ENCODE peak calls at places on chromosomes 16 and 17, in ten cellular contexts. One of them, this sample, is unnamed.

GRCh38 chr17:6752068-6752909 is 3.6 kb upstream of the XAF1 start:
- DNase-seq in AG04450: peak; percentile 98
- DNase-seq in activated naive CD4-positive, alpha-beta T cell treated with anti-CD3 and anti-CD28 coated beads for 36 hours: no peak
- DNase-seq in NCI-H510A treated with DMSO at 0.1 percent for 48 hours: no peak
- DNase-seq in left lung: no peak
- DNase-seq in mesothelial cell of epicardium: no peak
- DNase-seq in T-helper 1 cell: no peak
- DNase-seq in DND-41: peak; percentile 24
- DNase-seq in NCI-H146: no peak
- DNase-seq in Caco-2: no peak
- DNase-seq in this sample: no peak

GRCh38 chr17:489758-490329 is 137.2 kb upstream of the RPH3AL start:
- DNase-seq in mesothelial cell of epicardium: peak; percentile 45
- DNase-seq in AG04450: no peak
- DNase-seq in NCI-H146: no peak
- DNase-seq in NCI-H510A treated with DMSO at 0.1 percent for 48 hours: no peak
- DNase-seq in T-helper 1 cell: peak; percentile 43
- DNase-seq in Caco-2: no peak
- DNase-seq in DND-41: peak; percentile 90
- DNase-seq in left lung: peak; percentile 90
- DNase-seq in activated naive CD4-positive, alpha-beta T cell treated with anti-CD3 and anti-CD28 coated beads for 36 hours: peak; percentile 86
- DNase-seq in this sample: peak; percentile 60

GRCh38 chr17:39740357-39741111 is 2.8 kb downstream of the GRB7 start:
- DNase-seq in activated naive CD4-positive, alpha-beta T cell treated with anti-CD3 and anti-CD28 coated beads for 36 hours: peak; percentile 49
- DNase-seq in NCI-H146: no peak
- DNase-seq in AG04450: no peak
- DNase-seq in NCI-H510A treated with DMSO at 0.1 percent for 48 hours: peak; percentile 25
- DNase-seq in left lung: no peak
- DNase-seq in Caco-2: no peak
- DNase-seq in T-helper 1 cell: no peak
- DNase-seq in mesothelial cell of epicardium: peak; percentile 53
- DNase-seq in DND-41: no peak
- DNase-seq in this sample: no peak

GRCh38 chr16:64615647-64616280 is 506.1 kb downstream of the CDH11 start:
- DNase-seq in Caco-2: no peak
- DNase-seq in T-helper 1 cell: no peak
- DNase-seq in activated naive CD4-positive, alpha-beta T cell treated with anti-CD3 and anti-CD28 coated beads for 36 hours: no peak
- DNase-seq in NCI-H510A treated with DMSO at 0.1 percent for 48 hours: peak; percentile 35
- DNase-seq in mesothelial cell of epicardium: peak; percentile 39
- DNase-seq in NCI-H146: peak; percentile 24
- DNase-seq in DND-41: no peak
- DNase-seq in AG04450: no peak
- DNase-seq in left lung: peak; percentile 43
- DNase-seq in this sample: no peak

GRCh38 chr16:11801481-11802021 is 4.5 kb upstream of the ZC3H7A start:
- DNase-seq in NCI-H510A treated with DMSO at 0.1 percent for 48 hours: no peak
- DNase-seq in NCI-H146: no peak
- DNase-seq in left lung: no peak
- DNase-seq in Caco-2: no peak
- DNase-seq in activated naive CD4-positive, alpha-beta T cell treated with anti-CD3 and anti-CD28 coated beads for 36 hours: no peak
- DNase-seq in mesothelial cell of epicardium: no peak
- DNase-seq in DND-41: no peak
- DNase-seq in T-helper 1 cell: no peak
- DNase-seq in AG04450: no peak
- DNase-seq in this sample: no peak

GRCh38 chr16:81445926-81446317 is 1.3 kb downstream of the CMIP start:
- DNase-seq in left lung: no peak
- DNase-seq in NCI-H510A treated with DMSO at 0.1 percent for 48 hours: no peak
- DNase-seq in NCI-H146: no peak
- DNase-seq in DND-41: no peak
- DNase-seq in mesothelial cell of epicardium: no peak
- DNase-seq in Caco-2: no peak
- DNase-seq in AG04450: no peak
- DNase-seq in activated naive CD4-positive, alpha-beta T cell treated with anti-CD3 and anti-CD28 coated beads for 36 hours: no peak
- DNase-seq in T-helper 1 cell: no peak
- DNase-seq in this sample: no peak

GRCh38 chr17:50110591-50111349 is 15.6 kb downstream of the PDK2 start:
- DNase-seq in left lung: peak; percentile 71
- DNase-seq in NCI-H510A treated with DMSO at 0.1 percent for 48 hours: no peak
- DNase-seq in Caco-2: peak; percentile 47
- DNase-seq in DND-41: no peak
- DNase-seq in mesothelial cell of epicardium: no peak
- DNase-seq in AG04450: no peak
- DNase-seq in activated naive CD4-positive, alpha-beta T cell treated with anti-CD3 and anti-CD28 coated beads for 36 hours: no peak
- DNase-seq in NCI-H146: no peak
- DNase-seq in T-helper 1 cell: no peak
- DNase-seq in this sample: no peak

GRCh38 chr17:37476431-37477130 is 13.1 kb upstream of the DUSP14 start:
- DNase-seq in Caco-2: peak; percentile 76
- DNase-seq in left lung: no peak
- DNase-seq in NCI-H146: no peak
- DNase-seq in mesothelial cell of epicardium: no peak
- DNase-seq in DND-41: no peak
- DNase-seq in NCI-H510A treated with DMSO at 0.1 percent for 48 hours: no peak
- DNase-seq in T-helper 1 cell: no peak
- DNase-seq in AG04450: no peak
- DNase-seq in activated naive CD4-positive, alpha-beta T cell treated with anti-CD3 and anti-CD28 coated beads for 36 hours: no peak
- DNase-seq in this sample: no peak

GRCh38 chr16:5066511-5066910 is 755 bp upstream of the C16orf89 start:
- DNase-seq in mesothelial cell of epicardium: no peak
- DNase-seq in NCI-H146: no peak
- DNase-seq in Caco-2: no peak
- DNase-seq in activated naive CD4-positive, alpha-beta T cell treated with anti-CD3 and anti-CD28 coated beads for 36 hours: no peak
- DNase-seq in left lung: no peak
- DNase-seq in DND-41: no peak
- DNase-seq in NCI-H510A treated with DMSO at 0.1 percent for 48 hours: no peak
- DNase-seq in AG04450: no peak
- DNase-seq in T-helper 1 cell: no peak
- DNase-seq in this sample: no peak

GRCh38 chr16:67661101-67661661 is 421 bp downstream of the PARD6A start:
- DNase-seq in left lung: peak; percentile 81
- DNase-seq in T-helper 1 cell: no peak
- DNase-seq in AG04450: no peak
- DNase-seq in NCI-H146: no peak
- DNase-seq in DND-41: no peak
- DNase-seq in mesothelial cell of epicardium: peak; percentile 62
- DNase-seq in activated naive CD4-positive, alpha-beta T cell treated with anti-CD3 and anti-CD28 coated beads for 36 hours: peak; percentile 39
- DNase-seq in Caco-2: peak; percentile 69
- DNase-seq in NCI-H510A treated with DMSO at 0.1 percent for 48 hours: peak; percentile 52
- DNase-seq in this sample: no peak

GRCh38 chr17:47812146-47812920 is 9.3 kb downstream of the OSBPL7 start:
- DNase-seq in NCI-H146: no peak
- DNase-seq in left lung: no peak
- DNase-seq in Caco-2: peak; percentile 43
- DNase-seq in NCI-H510A treated with DMSO at 0.1 percent for 48 hours: no peak
- DNase-seq in AG04450: no peak
- DNase-seq in DND-41: no peak
- DNase-seq in T-helper 1 cell: no peak
- DNase-seq in mesothelial cell of epicardium: no peak
- DNase-seq in activated naive CD4-positive, alpha-beta T cell treated with anti-CD3 and anti-CD28 coated beads for 36 hours: no peak
- DNase-seq in this sample: no peak

GRCh38 chr17:35460354-35460851 is 11.8 kb upstream of the SLFN13 start:
- DNase-seq in AG04450: no peak
- DNase-seq in left lung: peak; percentile 93
- DNase-seq in NCI-H510A treated with DMSO at 0.1 percent for 48 hours: peak; percentile 61
- DNase-seq in T-helper 1 cell: peak; percentile 65
- DNase-seq in mesothelial cell of epicardium: no peak
- DNase-seq in NCI-H146: peak; percentile 60
- DNase-seq in activated naive CD4-positive, alpha-beta T cell treated with anti-CD3 and anti-CD28 coated beads for 36 hours: peak; percentile 58
- DNase-seq in DND-41: no peak
- DNase-seq in Caco-2: peak; percentile 86
- DNase-seq in this sample: peak; percentile 72

GRCh38 chr17:39653662-39654331 is 11.4 kb upstream of the TCAP start:
- DNase-seq in Caco-2: no peak
- DNase-seq in DND-41: peak; percentile 76
- DNase-seq in NCI-H510A treated with DMSO at 0.1 percent for 48 hours: peak; percentile 53
- DNase-seq in NCI-H146: peak; percentile 32
- DNase-seq in activated naive CD4-positive, alpha-beta T cell treated with anti-CD3 and anti-CD28 coated beads for 36 hours: peak; percentile 92
- DNase-seq in T-helper 1 cell: peak; percentile 74
- DNase-seq in mesothelial cell of epicardium: peak; percentile 60
- DNase-seq in left lung: no peak
- DNase-seq in AG04450: no peak
- DNase-seq in this sample: peak; percentile 85

GRCh38 chr17:78362671-78363070 is 2.8 kb upstream of the SOCS3 start:
- DNase-seq in NCI-H146: no peak
- DNase-seq in activated naive CD4-positive, alpha-beta T cell treated with anti-CD3 and anti-CD28 coated beads for 36 hours: no peak
- DNase-seq in mesothelial cell of epicardium: no peak
- DNase-seq in NCI-H510A treated with DMSO at 0.1 percent for 48 hours: no peak
- DNase-seq in Caco-2: no peak
- DNase-seq in AG04450: no peak
- DNase-seq in left lung: no peak
- DNase-seq in T-helper 1 cell: no peak
- DNase-seq in DND-41: no peak
- DNase-seq in this sample: no peak

GRCh38 chr17:44788139-44788538 is 29.4 kb downstream of the ADAM11 start:
- DNase-seq in AG04450: no peak
- DNase-seq in DND-41: no peak
- DNase-seq in NCI-H146: no peak
- DNase-seq in Caco-2: no peak
- DNase-seq in T-helper 1 cell: no peak
- DNase-seq in mesothelial cell of epicardium: no peak
- DNase-seq in left lung: peak; percentile 43
- DNase-seq in activated naive CD4-positive, alpha-beta T cell treated with anti-CD3 and anti-CD28 coated beads for 36 hours: no peak
- DNase-seq in NCI-H510A treated with DMSO at 0.1 percent for 48 hours: no peak
- DNase-seq in this sample: no peak

GRCh38 chr17:18020971-18021370 is 18.0 kb downstream of the ATPAF2 start:
- DNase-seq in NCI-H146: no peak
- DNase-seq in T-helper 1 cell: no peak
- DNase-seq in left lung: no peak
- DNase-seq in NCI-H510A treated with DMSO at 0.1 percent for 48 hours: no peak
- DNase-seq in mesothelial cell of epicardium: no peak
- DNase-seq in activated naive CD4-positive, alpha-beta T cell treated with anti-CD3 and anti-CD28 coated beads for 36 hours: no peak
- DNase-seq in AG04450: no peak
- DNase-seq in DND-41: no peak
- DNase-seq in Caco-2: no peak
- DNase-seq in this sample: no peak

GRCh38 chr17:79326814-79327213 is 252.2 kb downstream of the ENGASE start:
- DNase-seq in NCI-H510A treated with DMSO at 0.1 percent for 48 hours: no peak
- DNase-seq in NCI-H146: no peak
- DNase-seq in DND-41: no peak
- DNase-seq in AG04450: no peak
- DNase-seq in T-helper 1 cell: no peak
- DNase-seq in mesothelial cell of epicardium: no peak
- DNase-seq in activated naive CD4-positive, alpha-beta T cell treated with anti-CD3 and anti-CD28 coated beads for 36 hours: no peak
- DNase-seq in Caco-2: no peak
- DNase-seq in left lung: no peak
- DNase-seq in this sample: no peak

GRCh38 chr17:79771276-79771675 is 6.7 kb upstream of the CBX2 start:
- DNase-seq in NCI-H146: no peak
- DNase-seq in T-helper 1 cell: no peak
- DNase-seq in mesothelial cell of epicardium: no peak
- DNase-seq in NCI-H510A treated with DMSO at 0.1 percent for 48 hours: no peak
- DNase-seq in activated naive CD4-positive, alpha-beta T cell treated with anti-CD3 and anti-CD28 coated beads for 36 hours: no peak
- DNase-seq in Caco-2: no peak
- DNase-seq in AG04450: no peak
- DNase-seq in left lung: no peak
- DNase-seq in DND-41: no peak
- DNase-seq in this sample: no peak

GRCh38 chr17:75588546-75589016 is 981 bp downstream of the MYO15B start:
- DNase-seq in T-helper 1 cell: no peak
- DNase-seq in mesothelial cell of epicardium: no peak
- DNase-seq in left lung: peak; percentile 88
- DNase-seq in Caco-2: no peak
- DNase-seq in activated naive CD4-positive, alpha-beta T cell treated with anti-CD3 and anti-CD28 coated beads for 36 hours: peak; percentile 20
- DNase-seq in AG04450: no peak
- DNase-seq in NCI-H510A treated with DMSO at 0.1 percent for 48 hours: no peak
- DNase-seq in NCI-H146: no peak
- DNase-seq in DND-41: no peak
- DNase-seq in this sample: no peak

GRCh38 chr16:54954220-54954619 is 23.6 kb downstream of the IRX5 start:
- DNase-seq in left lung: no peak
- DNase-seq in AG04450: no peak
- DNase-seq in DND-41: no peak
- DNase-seq in Caco-2: no peak
- DNase-seq in activated naive CD4-positive, alpha-beta T cell treated with anti-CD3 and anti-CD28 coated beads for 36 hours: no peak
- DNase-seq in T-helper 1 cell: no peak
- DNase-seq in NCI-H146: no peak
- DNase-seq in NCI-H510A treated with DMSO at 0.1 percent for 48 hours: no peak
- DNase-seq in mesothelial cell of epicardium: no peak
- DNase-seq in this sample: no peak

GRCh38 chr17:49224198-49224996 is 6.2 kb downstream of the PHOSPHO1 start:
- DNase-seq in NCI-H146: peak; percentile 41
- DNase-seq in DND-41: no peak
- DNase-seq in AG04450: no peak
- DNase-seq in mesothelial cell of epicardium: peak; percentile 58
- DNase-seq in NCI-H510A treated with DMSO at 0.1 percent for 48 hours: peak; percentile 78
- DNase-seq in Caco-2: peak; percentile 81
- DNase-seq in T-helper 1 cell: peak; percentile 30
- DNase-seq in left lung: peak; percentile 90
- DNase-seq in activated naive CD4-positive, alpha-beta T cell treated with anti-CD3 and anti-CD28 coated beads for 36 hours: peak; percentile 60
- DNase-seq in this sample: peak; percentile 65

GRCh38 chr17:46193246-46193625 is at the start of gene KANSL1:
- DNase-seq in mesothelial cell of epicardium: peak; percentile 87
- DNase-seq in NCI-H510A treated with DMSO at 0.1 percent for 48 hours: peak; percentile 98
- DNase-seq in T-helper 1 cell: peak; percentile 89
- DNase-seq in Caco-2: peak; percentile 93
- DNase-seq in activated naive CD4-positive, alpha-beta T cell treated with anti-CD3 and anti-CD28 coated beads for 36 hours: peak; percentile 92
- DNase-seq in AG04450: peak; percentile 73
- DNase-seq in DND-41: peak; percentile 90
- DNase-seq in left lung: peak; percentile 96
- DNase-seq in NCI-H146: peak; percentile 91
- DNase-seq in this sample: peak; percentile 75

GRCh38 chr17:27352481-27353460 is 58.9 kb downstream of the WSB1 start:
- DNase-seq in AG04450: no peak
- DNase-seq in T-helper 1 cell: no peak
- DNase-seq in Caco-2: no peak
- DNase-seq in NCI-H510A treated with DMSO at 0.1 percent for 48 hours: no peak
- DNase-seq in DND-41: no peak
- DNase-seq in NCI-H146: peak; percentile 33
- DNase-seq in activated naive CD4-positive, alpha-beta T cell treated with anti-CD3 and anti-CD28 coated beads for 36 hours: no peak
- DNase-seq in mesothelial cell of epicardium: no peak
- DNase-seq in left lung: no peak
- DNase-seq in this sample: no peak

GRCh38 chr17:5297245-5297644 is 15.2 kb downstream of the RABEP1 start:
- DNase-seq in Caco-2: no peak
- DNase-seq in DND-41: no peak
- DNase-seq in T-helper 1 cell: no peak
- DNase-seq in activated naive CD4-positive, alpha-beta T cell treated with anti-CD3 and anti-CD28 coated beads for 36 hours: no peak
- DNase-seq in mesothelial cell of epicardium: no peak
- DNase-seq in left lung: no peak
- DNase-seq in AG04450: no peak
- DNase-seq in NCI-H146: no peak
- DNase-seq in NCI-H510A treated with DMSO at 0.1 percent for 48 hours: no peak
- DNase-seq in this sample: no peak

GRCh38 chr16:83513006-83513755 is 294.6 kb upstream of the HSBP1 start:
- DNase-seq in DND-41: no peak
- DNase-seq in Caco-2: no peak
- DNase-seq in NCI-H146: no peak
- DNase-seq in activated naive CD4-positive, alpha-beta T cell treated with anti-CD3 and anti-CD28 coated beads for 36 hours: peak; percentile 8
- DNase-seq in T-helper 1 cell: no peak
- DNase-seq in AG04450: no peak
- DNase-seq in left lung: no peak
- DNase-seq in mesothelial cell of epicardium: no peak
- DNase-seq in NCI-H510A treated with DMSO at 0.1 percent for 48 hours: no peak
- DNase-seq in this sample: no peak

GRCh38 chr17:75849304-75849695 is 5.1 kb upstream of the UNC13D start:
- DNase-seq in left lung: peak; percentile 55
- DNase-seq in NCI-H146: no peak
- DNase-seq in DND-41: no peak
- DNase-seq in T-helper 1 cell: no peak
- DNase-seq in AG04450: no peak
- DNase-seq in NCI-H510A treated with DMSO at 0.1 percent for 48 hours: no peak
- DNase-seq in Caco-2: no peak
- DNase-seq in mesothelial cell of epicardium: no peak
- DNase-seq in activated naive CD4-positive, alpha-beta T cell treated with anti-CD3 and anti-CD28 coated beads for 36 hours: no peak
- DNase-seq in this sample: no peak

GRCh38 chr17:81601525-81602120 is 35.3 kb downstream of the NPLOC4 start:
- DNase-seq in left lung: no peak
- DNase-seq in DND-41: peak; percentile 59
- DNase-seq in NCI-H146: peak; percentile 36
- DNase-seq in T-helper 1 cell: peak; percentile 20
- DNase-seq in mesothelial cell of epicardium: no peak
- DNase-seq in activated naive CD4-positive, alpha-beta T cell treated with anti-CD3 and anti-CD28 coated beads for 36 hours: peak; percentile 55
- DNase-seq in NCI-H510A treated with DMSO at 0.1 percent for 48 hours: peak; percentile 84
- DNase-seq in AG04450: peak; percentile 38
- DNase-seq in Caco-2: peak; percentile 59
- DNase-seq in this sample: peak; percentile 47

GRCh38 chr16:21101631-21102420 is 48.8 kb downstream of the DNAH3 start:
- DNase-seq in left lung: no peak
- DNase-seq in DND-41: peak; percentile 20
- DNase-seq in activated naive CD4-positive, alpha-beta T cell treated with anti-CD3 and anti-CD28 coated beads for 36 hours: peak; percentile 25
- DNase-seq in NCI-H146: no peak
- DNase-seq in mesothelial cell of epicardium: no peak
- DNase-seq in Caco-2: peak; percentile 45
- DNase-seq in NCI-H510A treated with DMSO at 0.1 percent for 48 hours: no peak
- DNase-seq in T-helper 1 cell: no peak
- DNase-seq in AG04450: no peak
- DNase-seq in this sample: peak; percentile 15

This sample was measured in effector memory CD8-positive, alpha-beta T cell.